ENCODE peak calls at places on chromosomes 12 and 14, in seven cellular contexts. P, U, J, D, F, X and Y are unnamed samples.
A peak's percentile ranks its signal among the peaks of the same experiment; 100 is the strongest.

GRCh38 chr14:85934123-85934885 is 404.4 kb downstream of the FLRT2 start:
- DNase-seq in F (peak; percentile 12), U (no peak), X (peak; percentile 72), P (no peak), J (no peak), D (no peak), Y (peak; percentile 44)

GRCh38 chr14:64637735-64638473 is 66.3 kb upstream of the PLEKHG3 start:
- DNase-seq in J (no peak), D (no peak), F (no peak), U (no peak), P (no peak), X (no peak), Y (no peak)

GRCh38 chr14:86777950-86778602 is 1214.9 kb downstream of the GALC start:
- DNase-seq in X (no peak), J (no peak), D (no peak), U (no peak), F (no peak), P (no peak), Y (no peak)

GRCh38 chr12:54126696-54127537 is 61.9 kb downstream of the SMUG1 start:
- DNase-seq in J (peak; percentile 88), P (peak; percentile 85), U (no peak), D (no peak), X (peak; percentile 79), F (peak; percentile 45), Y (peak; percentile 93)

GRCh38 chr14:54444701-54445100 is 3.5 kb upstream of the CNIH1 start:
- DNase-seq in X (no peak), U (no peak), P (no peak), J (no peak), F (no peak), D (no peak), Y (no peak)

GRCh38 chr14:87397499-87397898 is 595.5 kb downstream of the GALC start:
- DNase-seq in X (no peak), F (no peak), P (no peak), D (no peak), J (no peak), U (no peak), Y (no peak)

GRCh38 chr12:131028587-131029338 is 75.1 kb downstream of the ADGRD1 start:
- DNase-seq in D (no peak), F (no peak), P (no peak), U (peak; percentile 80), J (no peak), X (no peak), Y (no peak)

GRCh38 chr12:113170926-113171325 is 14.4 kb downstream of the DDX54 start:
- DNase-seq in D (no peak), F (no peak), J (no peak), P (no peak), X (no peak), U (no peak), Y (no peak)

GRCh38 chr14:68552597-68552996 is 240.3 kb downstream of the ZFP36L1 start:
- DNase-seq in U (no peak), F (no peak), J (no peak), P (no peak), D (no peak), X (no peak), Y (no peak)

GRCh38 chr14:37027188-37027824 is 145.1 kb downstream of the SLC25A21 start:
- DNase-seq in D (no peak), X (no peak), F (no peak), P (no peak), J (no peak), U (no peak), Y (no peak)

GRCh38 chr14:34232790-34233189 is 229.2 kb downstream of the SPTSSA start:
- DNase-seq in D (no peak), X (no peak), P (no peak), U (no peak), J (no peak), F (no peak), Y (no peak)

GRCh38 chr12:24109381-24110039 is 160.0 kb upstream of the SOX5 start:
- DNase-seq in X (no peak), J (no peak), F (no peak), D (peak; percentile 19), U (no peak), P (no peak), Y (no peak)

GRCh38 chr14:95264271-95264973 is 55.3 kb downstream of the CLMN start:
- DNase-seq in P (no peak), U (no peak), X (no peak), F (no peak), D (no peak), J (no peak), Y (no peak)

GRCh38 chr12:127063339-127064090 is 1203.5 kb upstream of the TMEM132C start:
- DNase-seq in D (no peak), P (no peak), U (no peak), X (no peak), F (no peak), J (no peak), Y (no peak)

GRCh38 chr12:122366685-122367475 is 55.6 kb downstream of the CLIP1 start:
- DNase-seq in U (no peak), F (no peak), X (no peak), D (no peak), J (no peak), P (no peak), Y (no peak)

GRCh38 chr14:102795060-102795925 is 18.0 kb downstream of the TRAF3 start:
- DNase-seq in X (no peak), U (no peak), F (peak; percentile 58), J (peak; percentile 77), D (no peak), P (no peak), Y (peak; percentile 72)

GRCh38 chr12:115944851-115945496 is 332.5 kb downstream of the MED13L start:
- DNase-seq in D (no peak), J (no peak), F (peak; percentile 31), U (no peak), P (no peak), X (no peak), Y (no peak)

GRCh38 chr14:83707056-83707455 is 1822.9 kb upstream of the FLRT2 start:
- DNase-seq in U (no peak), D (no peak), F (no peak), X (no peak), J (no peak), P (no peak), Y (no peak)

GRCh38 chr12:115232455-115233156 is 548.6 kb upstream of the TBX3 start:
- DNase-seq in U (no peak), D (no peak), F (no peak), J (no peak), P (no peak), X (no peak), Y (no peak)

GRCh38 chr12:75603475-75603874 is 92.1 kb upstream of the KRR1 start:
- DNase-seq in X (no peak), P (no peak), F (peak; percentile 8), D (no peak), U (no peak), J (no peak), Y (no peak)

GRCh38 chr14:101365329-101366158 is 195.8 kb upstream of the DIO3 start:
- DNase-seq in P (peak; percentile 75), U (no peak), D (no peak), J (no peak), X (peak; percentile 63), F (no peak), Y (peak; percentile 67)

GRCh38 chr14:90613997-90614396 is 202.2 kb downstream of the TTC7B start:
- DNase-seq in X (no peak), J (no peak), D (no peak), P (no peak), U (no peak), F (no peak), Y (no peak)
- H3K27ac ChIP-seq in X (no peak overlapping the region), J (no peak overlapping the region), D (no peak overlapping the region), P (no peak overlapping the region), U (no peak overlapping the region), F (no peak overlapping the region), Y (no peak overlapping the region)

GRCh38 chr12:108717243-108717642 is 14.1 kb downstream of the CORO1C start:
- DNase-seq in P (no peak), J (no peak), F (no peak), U (no peak), X (no peak), D (no peak), Y (no peak)

GRCh38 chr12:108712925-108713203 is 18.5 kb downstream of the CORO1C start:
- DNase-seq in D (no peak), U (no peak), P (no peak), F (no peak), J (no peak), X (no peak), Y (no peak)

GRCh38 chr12:108713471-108713870 is 17.8 kb downstream of the CORO1C start:
- DNase-seq in D (no peak), J (no peak), F (no peak), U (no peak), X (no peak), P (no peak), Y (no peak)

GRCh38 chr12:108712164-108712924 is 19.0 kb downstream of the CORO1C start:
- DNase-seq in P (no peak), D (no peak), J (no peak), U (no peak), F (no peak), X (no peak), Y (no peak)

DNA sequence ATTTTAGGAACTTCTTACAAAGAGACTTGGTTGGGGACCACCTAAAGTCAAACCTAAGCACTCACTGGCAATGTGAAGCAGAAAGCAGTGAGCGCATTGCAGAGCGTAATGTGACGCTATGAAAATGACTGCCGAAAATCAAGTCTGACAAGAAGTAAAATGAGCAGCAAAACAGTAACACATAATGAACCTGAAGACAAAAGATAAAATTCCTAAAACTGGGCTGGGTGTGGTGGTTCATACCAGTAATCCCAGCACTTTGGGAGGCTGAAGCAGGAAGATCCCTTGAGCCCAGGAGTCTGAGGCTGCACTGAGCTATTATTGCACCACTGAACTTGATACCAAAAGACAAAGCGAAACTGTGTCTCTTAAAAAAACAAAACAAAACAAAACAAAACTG is 16.5 kb downstream of the CORO1C start:
- DNase-seq in X (no peak), P (no peak), D (no peak), F (no peak), J (no peak), U (no peak), Y (no peak)
- H3K4me1 ChIP-seq in X (peaks cover 78% of the 10 kb centered on the region), P (peaks cover 6% of the 10 kb centered on the region), D (peaks cover 8% of the 10 kb centered on the region), F (peaks cover 17% of the 10 kb centered on the region), J (peaks cover 37% of the 10 kb centered on the region), U (peaks cover 36% of the 10 kb centered on the region), Y (peaks cover 2% of the 10 kb centered on the region)

DNA sequence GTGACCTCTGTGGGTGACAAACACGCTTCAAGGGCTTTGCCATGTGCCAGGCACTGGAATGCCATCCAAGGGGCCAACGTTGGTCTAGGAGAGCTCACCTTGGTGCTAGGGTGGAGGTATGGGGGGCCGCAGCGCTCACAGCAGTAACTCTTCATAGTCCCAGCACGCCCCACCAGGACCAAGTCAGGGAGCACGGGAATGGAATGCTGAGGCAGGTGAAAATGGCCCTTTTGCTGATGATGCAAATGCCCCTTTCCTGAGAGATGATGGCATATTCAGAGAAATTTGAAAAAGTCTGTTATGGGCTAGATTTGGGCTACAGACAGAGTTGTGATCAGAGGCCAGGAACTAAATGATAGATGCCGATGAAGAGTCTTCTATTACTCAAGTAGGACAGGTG is 10.0 kb upstream of the FAM181A start:
- DNase-seq in D (no peak), P (no peak), U (no peak), X (no peak), F (no peak), J (no peak), Y (no peak)
- H3K27me3 ChIP-seq in D (no peaks in the 10 kb centered on the region), P (no peaks in the 10 kb centered on the region), U (no peaks in the 10 kb centered on the region), X (no peaks in the 10 kb centered on the region), F (no peaks in the 10 kb centered on the region), J (peaks cover 3% of the 10 kb centered on the region), Y (no peaks in the 10 kb centered on the region)

DNA sequence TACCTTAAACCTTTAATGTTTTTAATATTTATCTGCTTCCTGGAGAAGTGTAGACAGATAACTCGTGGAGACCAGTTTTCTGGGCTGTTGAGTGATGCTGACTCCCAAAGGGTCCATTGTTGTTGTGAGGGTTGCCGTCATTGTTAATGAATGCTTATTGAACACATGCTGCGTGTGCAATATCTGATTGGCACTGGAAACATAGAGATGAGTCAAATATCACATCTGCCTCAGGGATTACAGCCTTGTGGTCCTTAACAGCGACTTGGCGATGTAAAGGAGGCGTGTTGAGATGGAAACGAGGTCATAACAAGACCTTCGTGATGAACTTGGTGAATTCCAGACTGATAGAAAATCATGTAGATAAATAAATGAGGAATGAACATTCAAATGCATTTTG is 85.9 kb downstream of the FBXW8 start:
- DNase-seq in J (no peak), U (no peak), X (no peak), D (no peak), F (no peak), P (no peak), Y (no peak)
- H3K27ac ChIP-seq in J (no peak overlapping the region), U (no peak overlapping the region), X (no peak overlapping the region), D (no peak overlapping the region), F (no peak overlapping the region), P (no peak overlapping the region), Y (no peak overlapping the region)